ENCODE peak calls at places on chromosomes 5 and 9, in eight cellular contexts. V is GM23248; T is D341Med; F is germinal center; B is fibroblast of the conjunctiva; L is GM13977; Z is activated CD8-positive, alpha-beta memory T cell treated with anti-CD3 and anti-CD28 coated beads for 48 hours; H is stimulated activated CD4-positive, alpha-beta T cell treated with anti-CD3 and anti-CD28 coated beads, Interleukin-15, amount 100 ng/mL, for 1 hour. G is an unnamed sample.

GRCh38 chr9:93028448-93029006 is 30.0 kb upstream of the SUSD3 start:
- DNase-seq in V (no peak), T (no peak), F (no peak), B (no peak), L (peak), Z (no peak), H (no peak), G (no peak)

GRCh38 chr9:79213417-79214125 is 358.2 kb upstream of the TLE4 start:
- DNase-seq in V (peak), T (no peak), F (no peak), B (no peak), L (no peak), Z (no peak), H (no peak), G (no peak)

GRCh38 chr9:2809692-2810423 is 34.0 kb downstream of the PUM3 start:
- DNase-seq in V (peak), T (no peak), F (no peak), B (peak), L (no peak), Z (no peak), H (no peak), G (no peak)

GRCh38 chr5:174533127-174533453 is 191.3 kb upstream of the MSX2 start:
- DNase-seq in V (no peak), T (no peak), F (no peak), B (no peak), L (no peak), Z (no peak), H (no peak), G (no peak)

GRCh38 chr5:42108468-42108867 is 183.4 kb downstream of the FBXO4 start:
- DNase-seq in V (no peak), T (no peak), F (no peak), B (no peak), L (no peak), Z (no peak), H (no peak), G (no peak)

GRCh38 chr5:59092758-59093157 is 509.9 kb downstream of the RAB3C start:
- DNase-seq in V (no peak), T (no peak), F (no peak), B (no peak), L (no peak), Z (no peak), H (no peak), G (no peak)

GRCh38 chr9:104944356-104944755 is 16.4 kb upstream of the ABCA1 start:
- DNase-seq in V (peak), T (no peak), F (no peak), B (no peak), L (no peak), Z (no peak), H (no peak), G (no peak)

GRCh38 chr5:133962801-133963476 is 5.5 kb downstream of the C5orf15 start:
- DNase-seq in V (peak), T (no peak), F (no peak), B (no peak), L (no peak), Z (no peak), H (no peak), G (no peak)

GRCh38 chr9:116191757-116192415 is 38.3 kb downstream of the PAPPA start:
- DNase-seq in V (no peak), T (no peak), F (no peak), B (no peak), L (no peak), Z (no peak), H (no peak), G (no peak)